ENCODE peak calls at places on chromosome 4, in nine cellular contexts. R, V, W, O, S, L, M, P and U are unnamed samples.

GRCh38 chr4:130479020-130479419 is 1383.1 kb downstream of the C4orf33 start:
- DNase-seq in W (no peak), P (no peak), V (no peak), S (no peak), R (no peak), O (no peak), L (no peak), M (no peak), U (no peak)

GRCh38 chr4:150310159-150310895 is 232.1 kb downstream of the DCLK2 start:
- DNase-seq in M (no peak), V (no peak), O (no peak), S (peak), R (no peak), L (no peak), W (no peak), P (no peak), U (no peak)

GRCh38 chr4:76036855-76037254 is 985 bp upstream of the CXCL11 start:
- DNase-seq in P (no peak), S (no peak), R (no peak), V (no peak), M (no peak), W (no peak), L (no peak), O (no peak), U (no peak)

GRCh38 chr4:139606600-139607301 is 50.7 kb upstream of the SETD7 start:
- DNase-seq in R (no peak), W (no peak), S (no peak), P (no peak), V (no peak), L (no peak), M (no peak), O (no peak), U (peak)

GRCh38 chr4:3363411-3364141 is 70.8 kb downstream of the RGS12 start:
- DNase-seq in V (no peak), S (no peak), P (no peak), W (peak), O (no peak), R (no peak), M (peak), L (no peak), U (no peak)

GRCh38 chr4:181213562-181213961 is 1029.6 kb upstream of the TENM3 start:
- DNase-seq in R (no peak), S (no peak), O (no peak), P (no peak), W (no peak), L (no peak), V (no peak), M (no peak), U (no peak)

GRCh38 chr4:164204434-164204833 is 549.5 kb upstream of the SMIM31 start:
- DNase-seq in P (no peak), M (no peak), O (peak), V (peak), S (peak), L (no peak), R (no peak), W (no peak), U (no peak)

GRCh38 chr4:103306870-103307345 is 108.8 kb upstream of the CENPE start:
- DNase-seq in V (peak), O (no peak), M (peak), P (peak), L (no peak), W (peak), S (no peak), R (peak), U (no peak)

GRCh38 chr4:139795476-139795875 is 129.9 kb downstream of the MGST2 start:
- DNase-seq in M (no peak), S (no peak), L (no peak), P (no peak), O (no peak), V (no peak), R (no peak), W (no peak), U (no peak)

GRCh38 chr4:4876945-4877661 is 17.6 kb downstream of the MSX1 start:
- DNase-seq in M (peak), S (no peak), L (no peak), P (no peak), O (no peak), R (no peak), V (no peak), W (no peak), U (no peak)

GRCh38 chr4:26238782-26239647 is 81.8 kb upstream of the RBPJ start:
- DNase-seq in P (no peak), M (no peak), S (no peak), R (no peak), V (peak), O (no peak), W (no peak), L (no peak), U (no peak)

GRCh38 chr4:105466580-105466979 is 7.3 kb downstream of the PPA2 start:
- DNase-seq in S (no peak), W (no peak), P (no peak), R (no peak), O (no peak), L (no peak), M (no peak), V (no peak), U (no peak)

GRCh38 chr4:39823193-39823592 is 125.3 kb downstream of the UBE2K start:
- DNase-seq in M (peak), V (peak), W (no peak), S (no peak), O (no peak), L (no peak), P (no peak), R (no peak), U (peak)

GRCh38 chr4:99300934-99301333 is 10.1 kb upstream of the ADH1A start:
- DNase-seq in O (no peak), R (peak), W (no peak), P (peak), S (no peak), M (peak), L (no peak), V (no peak), U (no peak)
- TF ChIP-seq POLR2AphosphoS5 in O (no peak), R (peak), W (no peak), P (peak), S (no peak), M (no peak), L (no peak), V (no peak), U (no peak)

DNA sequence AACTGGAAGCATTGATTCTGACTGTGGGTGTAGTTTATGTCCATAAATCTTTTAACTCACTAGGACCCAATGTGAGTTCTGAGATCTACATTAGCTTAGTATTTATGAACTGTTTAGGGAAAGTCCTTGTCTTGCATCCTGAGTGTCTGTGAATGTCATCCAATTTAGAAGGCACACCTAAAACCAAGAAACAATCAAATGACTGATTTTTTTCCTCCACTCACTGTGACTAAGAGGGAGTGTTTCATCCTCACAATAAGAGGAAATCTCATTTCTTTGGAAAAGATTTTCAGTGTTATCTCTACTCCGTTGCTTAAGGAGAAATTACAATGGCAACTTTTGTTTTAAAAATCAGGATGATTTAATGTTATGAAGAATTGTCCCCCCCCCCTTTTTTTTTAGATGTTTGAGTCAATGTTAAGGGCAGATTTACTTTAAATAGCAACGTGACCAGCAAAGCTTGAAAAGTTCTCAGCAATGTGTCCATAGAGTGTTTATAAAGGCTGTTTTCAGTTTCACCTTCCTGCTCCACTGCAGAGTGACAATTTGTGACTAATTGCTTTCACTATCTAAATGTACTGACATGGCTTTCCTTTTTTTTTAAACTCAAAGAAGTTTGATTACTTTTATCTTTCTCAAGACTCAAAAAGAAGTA is 173.0 kb downstream of the SPCS3 start:
- DNase-seq in V (no peak), L (no peak), P (no peak), M (no peak), W (no peak), R (no peak), O (no peak), S (peak), U (no peak)
- H3K4me3 ChIP-seq in V (no peak), L (no peak), P (no peak), M (no peak), W (no peak), R (no peak), O (no peak), S (no peak), U (no peak)

DNA sequence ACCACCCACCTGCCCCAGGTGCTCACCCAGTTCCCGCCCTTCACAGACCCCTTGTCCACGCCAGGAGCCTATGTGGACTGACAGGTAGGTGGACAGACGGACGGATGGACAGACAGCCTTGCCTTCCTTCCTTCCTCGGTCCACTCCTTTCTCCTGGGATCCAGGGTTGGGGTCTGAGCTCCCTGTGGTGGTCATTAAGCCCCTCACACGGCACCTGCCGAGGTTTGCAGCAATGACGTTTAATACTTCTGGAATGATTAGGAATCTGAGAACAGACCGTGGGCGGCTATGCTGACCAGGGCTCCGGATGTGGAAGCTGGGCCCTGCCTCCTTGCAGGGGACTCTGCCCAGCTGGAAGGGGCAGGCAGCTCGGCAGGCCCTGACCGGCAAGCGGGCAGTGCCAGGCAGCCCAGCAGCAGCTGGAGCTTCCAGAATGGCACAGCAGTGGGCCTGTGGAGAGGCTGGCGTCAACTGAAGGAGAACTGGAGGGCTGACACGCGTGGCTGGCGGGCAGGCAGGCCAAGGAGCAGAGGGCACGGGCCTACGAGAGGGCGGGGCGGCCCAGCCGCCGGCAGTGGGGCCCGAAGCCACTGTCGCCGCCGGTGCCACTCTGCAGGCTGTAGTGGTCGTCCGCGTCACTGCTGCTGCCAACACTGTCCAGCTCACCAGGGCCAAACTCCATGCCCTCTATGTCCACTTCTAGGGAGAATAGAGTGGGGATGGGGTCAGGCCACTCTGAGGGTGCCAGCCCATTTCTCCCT is 8.3 kb upstream of the HAUS3 start:
- DNase-seq in P (peak), R (peak), L (no peak), S (no peak), W (peak), M (peak), V (no peak), O (no peak), U (no peak)
- TF ChIP-seq POLR2AphosphoS5 in P (no peak), R (no peak), L (no peak), S (no peak), W (no peak), M (no peak), V (no peak), O (no peak), U (no peak)

GRCh38 chr4:71009796-71010588 is 16.5 kb downstream of the DCK start:
- DNase-seq in M (no peak), V (peak), L (no peak), S (peak), W (peak), P (no peak), R (no peak), O (peak), U (no peak)
- H3K4me3 ChIP-seq in M (no peak), V (no peak), L (no peak), S (no peak), W (no peak), P (no peak), R (no peak), O (no peak), U (no peak)